ENCODE peak calls at places on chromosome 17, in four cellular contexts. D, B, J and W are unnamed samples.

GRCh38 chr17:31696184-31696602 is 162.9 kb downstream of the COPRS start:
- DNase-seq in J (peak), D (no peak), B (no peak), W (peak)

GRCh38 chr17:6684460-6684783 is 28.7 kb downstream of the SLC13A5 start:
- DNase-seq in B (no peak), D (no peak), J (no peak), W (no peak)

GRCh38 chr17:70863436-70864248 is 694.3 kb downstream of the KCNJ2 start:
- DNase-seq in D (no peak), J (no peak), B (no peak), W (no peak)

GRCh38 chr17:43974541-43975315 is 21.0 kb upstream of the PYY start:
- DNase-seq in B (no peak), J (no peak), D (no peak), W (no peak)

GRCh38 chr17:71975998-71976649 is 144.7 kb upstream of the SOX9 start:
- DNase-seq in J (no peak), D (no peak), B (no peak), W (no peak)

GRCh38 chr17:57965521-57966160 is 10.4 kb upstream of the CUEDC1 start:
- DNase-seq in D (no peak), B (no peak), J (no peak), W (no peak)

GRCh38 chr17:74424117-74424516 is 7.8 kb upstream of the GPRC5C start:
- DNase-seq in J (no peak), B (no peak), D (no peak), W (no peak)

GRCh38 chr17:49612721-49613120 is 37.0 kb downstream of the NXPH3 start:
- DNase-seq in J (no peak), D (no peak), B (no peak), W (no peak)

GRCh38 chr17:70144260-70144846 is 25.0 kb upstream of the KCNJ2 start:
- DNase-seq in D (no peak), B (no peak), J (peak), W (no peak)

GRCh38 chr17:40564883-40565744 is at the start of gene CCR7:
- DNase-seq in D (peak), B (no peak), J (no peak), W (no peak)

GRCh38 chr17:34886831-34887230 is 74.4 kb downstream of the CCT6B start:
- DNase-seq in D (peak), B (no peak), J (no peak), W (no peak)

GRCh38 chr17:74740641-74741387 is 3.8 kb downstream of the RAB37 start:
- DNase-seq in B (no peak), J (no peak), D (no peak), W (no peak)

GRCh38 chr17:59331929-59332889 is 754 bp downstream of the YPEL2 start:
- DNase-seq in B (no peak), D (no peak), J (no peak), W (no peak)

GRCh38 chr17:73838815-73839214 is 194.6 kb upstream of the SDK2 start:
- DNase-seq in B (no peak), D (no peak), J (no peak), W (no peak)

GRCh38 chr17:13784466-13784865 is 182.7 kb upstream of the HS3ST3A1 start:
- DNase-seq in D (no peak), J (no peak), B (no peak), W (no peak)

GRCh38 chr17:42289863-42290165 is 1.5 kb downstream of the STAT5A start:
- DNase-seq in D (no peak), J (no peak), B (no peak), W (no peak)

GRCh38 chr17:61647044-61647443 is 56.0 kb upstream of the NACA2 start:
- DNase-seq in B (no peak), J (no peak), D (no peak), W (no peak)

GRCh38 chr17:80999224-81000088 is 7.8 kb downstream of the CHMP6 start:
- DNase-seq in B (no peak), J (no peak), D (no peak), W (no peak)

DNA sequence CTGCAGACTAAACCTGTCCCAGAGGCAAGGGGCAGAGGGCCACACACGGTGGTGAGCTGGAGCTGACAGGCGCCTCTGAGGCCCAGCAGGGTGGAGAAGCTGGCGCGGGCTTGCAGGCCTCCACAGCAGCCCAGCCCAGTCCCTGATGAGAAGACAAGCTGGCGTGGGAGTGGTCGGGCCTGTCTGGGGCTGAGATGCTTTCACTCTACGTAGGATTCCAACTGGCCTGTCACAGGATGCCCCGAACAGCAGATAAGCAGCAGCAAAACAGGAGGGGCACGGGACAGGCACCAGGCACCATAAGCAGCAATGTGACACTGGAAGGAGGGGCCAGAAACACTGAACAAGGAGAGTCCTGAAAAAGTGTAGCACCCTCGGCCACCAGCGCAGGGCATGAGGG is 40.1 kb downstream of the PEMT start:
- DNase-seq in D (no peak), B (no peak), J (no peak), W (no peak)
- TF ChIP-seq YY1 in D (no peak), B (no peak), J (no peak), W (no peak)

DNA sequence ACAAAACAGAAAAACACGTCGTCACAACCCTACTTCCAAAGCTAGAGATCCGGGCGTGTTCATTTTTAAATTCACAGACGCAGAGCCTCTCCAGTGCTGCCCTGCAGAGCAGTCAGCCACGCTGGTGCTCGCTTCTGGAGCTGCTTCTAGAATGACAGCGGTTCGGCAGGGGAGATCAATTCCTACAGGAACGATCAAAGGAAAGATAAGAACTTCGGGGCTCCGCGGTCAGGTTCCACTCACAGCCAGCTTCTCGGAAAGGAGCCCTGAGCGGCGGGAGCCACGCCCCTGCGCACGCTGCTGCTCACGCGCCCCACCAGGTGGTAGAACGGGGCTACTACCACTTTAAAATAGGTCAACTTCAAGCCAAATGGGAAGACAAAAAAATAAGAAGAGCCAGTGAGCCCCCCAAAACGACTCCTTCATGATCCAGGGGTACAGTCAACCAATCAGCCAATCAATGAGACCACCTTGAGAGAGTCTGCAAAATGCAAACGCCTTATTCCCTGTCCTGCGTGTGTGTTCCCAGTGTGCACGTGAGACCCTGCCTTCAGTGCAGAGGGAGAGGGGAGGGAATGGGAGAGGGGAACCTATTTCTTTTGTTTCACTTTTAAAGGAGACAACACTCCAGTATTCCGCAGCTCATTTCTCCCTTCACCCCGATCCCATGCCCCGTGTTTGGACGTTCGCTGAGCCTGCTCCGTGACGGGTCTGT is 209.7 kb downstream of the RBFOX3 start:
- DNase-seq in B (peak), J (peak), D (peak), W (peak)
- H3K9ac ChIP-seq in B (no peak), J (no peak), D (peak), W (peak)

DNA sequence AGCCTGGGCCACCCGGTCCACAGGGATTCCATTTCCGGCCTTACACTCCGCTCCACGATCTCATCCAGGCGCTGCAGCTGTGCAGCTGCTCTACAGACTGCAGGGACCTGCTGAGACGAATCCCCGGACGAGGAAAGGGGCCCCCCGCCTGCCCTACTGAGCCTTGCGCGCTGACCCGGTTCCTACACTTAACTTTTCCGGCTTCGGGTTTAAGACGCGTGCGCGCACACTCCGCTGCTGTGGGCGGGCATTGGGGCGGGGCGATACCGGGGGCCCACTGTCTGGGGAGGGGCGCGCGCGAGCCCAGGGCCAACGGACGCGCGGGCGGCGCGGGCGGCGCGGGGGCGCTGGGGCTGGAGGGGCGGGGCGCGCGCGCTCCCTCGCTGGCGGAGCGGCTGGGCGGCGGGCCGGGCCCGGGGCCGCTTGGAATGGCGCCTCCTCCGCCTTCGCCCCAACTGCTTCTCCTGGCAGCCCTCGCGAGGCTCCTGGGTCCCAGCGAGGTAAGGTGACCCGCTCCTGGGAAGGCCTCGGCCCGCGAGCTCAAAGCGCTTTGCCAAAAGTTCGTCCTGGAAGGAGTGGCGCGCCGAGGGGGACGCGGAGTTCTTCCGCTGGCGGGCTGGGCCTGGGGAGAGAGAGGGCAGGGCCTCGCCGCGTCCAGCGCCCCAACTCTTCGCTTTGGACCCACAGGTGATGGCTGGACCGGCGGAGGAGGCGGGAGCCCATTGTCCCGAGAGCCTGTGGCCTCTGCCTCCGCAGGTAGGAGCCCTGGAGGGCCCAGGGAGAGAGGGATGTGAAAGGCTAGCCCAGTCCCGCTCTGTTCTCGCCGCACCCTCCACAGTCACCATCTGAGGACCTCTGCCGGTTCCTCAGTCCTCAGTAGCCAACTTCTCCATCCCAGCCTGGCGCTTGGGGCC is at the start of gene TP53I13:
- DNase-seq in J (peak), B (no peak), D (peak), W (no peak)
- TF ChIP-seq ZNF274 in J (no peak), B (no peak), D (no peak), W (no peak)

GRCh38 chr17:197352-197751 is 15.9 kb upstream of the DOC2B start:
- DNase-seq in B (no peak), D (no peak), J (no peak), W (no peak)
- TF ChIP-seq YY1 in B (no peak), D (no peak), J (no peak), W (no peak)

GRCh38 chr17:16484445-16485169 is 7.4 kb downstream of the LRRC75A start:
- DNase-seq in B (no peak), D (no peak), J (no peak), W (no peak)
- H3K9ac ChIP-seq in B (peak), D (peak), J (no peak), W (peak)

GRCh38 chr17:78038748-78039288 is 80.3 kb downstream of the TNRC6C start:
- DNase-seq in B (no peak), D (no peak), J (no peak), W (no peak)

GRCh38 chr17:78041401-78042179 is 83.1 kb downstream of the TNRC6C start:
- DNase-seq in J (no peak), B (no peak), D (no peak), W (no peak)

GRCh38 chr17:78042542-78042941 is 84.0 kb downstream of the TNRC6C start:
- DNase-seq in J (no peak), B (no peak), D (no peak), W (no peak)

GRCh38 chr17:78039581-78039980 is 81.1 kb downstream of the TNRC6C start:
- DNase-seq in J (no peak), B (no peak), D (no peak), W (no peak)

DNA sequence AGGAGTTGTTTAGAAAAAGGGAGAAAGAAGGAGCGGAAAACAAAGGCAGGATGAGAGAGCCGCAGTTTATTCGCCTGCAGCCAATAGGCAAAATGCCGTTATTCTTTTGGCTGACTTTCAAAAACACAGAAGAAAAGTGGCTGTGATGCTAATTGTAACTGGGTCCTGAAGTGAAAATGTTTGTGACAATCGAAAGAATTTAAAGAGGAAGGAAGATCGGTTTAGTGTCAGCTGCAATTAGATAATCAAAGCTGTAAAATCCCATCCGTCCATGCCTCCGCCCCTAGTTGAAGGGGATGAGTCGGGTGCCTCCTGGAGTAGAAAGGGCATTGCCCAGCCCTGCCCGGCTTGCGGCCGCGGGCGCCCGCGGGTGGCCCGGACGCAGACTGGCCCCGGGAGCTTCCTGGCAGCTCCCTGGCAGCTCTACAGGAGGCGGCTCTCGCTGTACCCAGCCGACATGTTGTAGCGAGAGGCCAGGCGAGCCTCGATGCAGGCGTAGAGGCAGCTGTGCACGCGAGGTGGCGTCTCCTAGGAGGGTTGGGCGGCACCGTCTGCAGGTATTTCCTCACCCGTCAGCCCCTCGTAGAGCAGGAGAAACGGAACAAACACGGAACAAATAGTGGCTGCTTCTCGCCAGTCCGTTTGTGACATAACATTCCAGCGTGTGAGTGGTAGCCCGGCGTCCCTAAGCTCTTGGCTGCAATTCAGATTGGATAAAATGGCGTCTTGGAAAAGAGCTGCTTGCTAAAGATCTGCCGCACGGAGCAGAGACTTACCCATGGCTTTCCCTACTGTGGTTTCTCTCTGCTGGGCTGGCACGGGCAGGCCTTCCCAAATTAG is 82.3 kb downstream of the TNRC6C start:
- DNase-seq in B (no peak), D (no peak), J (no peak), W (no peak)
- TF ChIP-seq ZNF274 in B (no peak), D (no peak), J (no peak), W (no peak)

DNA sequence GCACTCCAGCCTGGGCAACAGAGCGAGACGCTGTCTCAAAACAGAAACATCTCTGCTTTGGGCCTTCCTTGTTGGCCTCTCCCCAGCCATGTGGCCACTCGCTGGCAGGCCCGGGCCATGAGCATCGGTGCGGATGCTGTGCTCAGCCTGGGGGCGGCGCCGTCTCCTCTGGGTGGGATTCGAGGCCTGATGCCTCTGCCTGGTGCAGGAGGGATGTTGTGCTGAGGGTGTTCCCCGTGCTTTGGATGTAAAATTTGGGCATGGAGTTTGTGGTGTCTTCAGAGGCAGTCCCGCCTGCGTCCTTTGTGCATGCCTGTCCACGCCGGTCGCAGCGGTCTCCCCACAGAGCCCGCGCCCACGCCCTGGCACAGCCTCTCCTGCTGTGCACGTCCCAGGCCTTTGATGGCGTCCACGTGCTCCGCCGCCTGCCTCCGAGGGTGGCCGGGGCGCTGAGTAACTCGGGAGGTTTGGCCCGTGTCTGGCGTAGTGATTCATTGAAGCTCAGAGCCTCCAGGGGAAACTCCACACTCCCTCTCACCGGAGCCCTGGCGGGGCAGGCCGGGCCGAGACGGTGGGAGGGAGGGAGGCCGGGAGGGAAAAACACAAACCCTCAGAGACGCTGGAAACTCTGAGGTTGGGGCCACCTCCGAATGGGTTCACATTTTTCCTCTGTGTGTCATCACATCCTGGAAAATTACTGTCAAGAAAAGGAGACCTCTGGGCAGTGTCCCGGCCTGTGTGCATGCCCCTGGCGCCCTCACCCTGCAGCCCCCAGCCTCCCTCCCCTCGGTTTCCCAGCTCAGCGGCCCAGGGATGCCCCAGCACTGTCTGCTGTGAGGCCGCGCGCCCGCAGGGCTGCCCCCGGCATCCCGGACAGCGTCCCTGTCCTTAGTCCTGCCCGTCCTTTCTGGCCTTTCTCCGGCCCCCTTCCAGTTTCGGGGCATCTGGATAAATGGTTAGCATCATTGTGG is 19.0 kb downstream of the CENPX start:
- DNase-seq in J (peak), B (no peak), D (no peak), W (no peak)
- TF ChIP-seq YY1 in J (peak), B (no peak), D (no peak), W (no peak)

GRCh38 chr17:60328679-60329078 is 63.3 kb downstream of the USP32 start:
- DNase-seq in J (no peak), B (no peak), D (no peak), W (no peak)

GRCh38 chr17:60327870-60328362 is 64.0 kb downstream of the USP32 start:
- DNase-seq in D (no peak), J (no peak), B (no peak), W (no peak)

GRCh38 chr17:60330731-60331130 is 61.2 kb downstream of the USP32 start:
- DNase-seq in D (no peak), J (no peak), B (no peak), W (no peak)

GRCh38 chr17:60335289-60335688 is 56.6 kb downstream of the USP32 start:
- DNase-seq in D (no peak), B (no peak), J (no peak), W (no peak)

GRCh38 chr17:60333628-60334031 is 58.3 kb downstream of the USP32 start:
- DNase-seq in D (no peak), J (no peak), B (no peak), W (no peak)
- H3K9ac ChIP-seq in D (no peak), J (no peak), B (no peak), W (no peak)

GRCh38 chr17:3385869-3386816 is at the start of gene OR3A2:
- DNase-seq in J (no peak), D (no peak), B (no peak), W (peak)
- TF ChIP-seq ZNF274 in J (no peak), D (no peak), B (no peak), W (no peak)

DNA sequence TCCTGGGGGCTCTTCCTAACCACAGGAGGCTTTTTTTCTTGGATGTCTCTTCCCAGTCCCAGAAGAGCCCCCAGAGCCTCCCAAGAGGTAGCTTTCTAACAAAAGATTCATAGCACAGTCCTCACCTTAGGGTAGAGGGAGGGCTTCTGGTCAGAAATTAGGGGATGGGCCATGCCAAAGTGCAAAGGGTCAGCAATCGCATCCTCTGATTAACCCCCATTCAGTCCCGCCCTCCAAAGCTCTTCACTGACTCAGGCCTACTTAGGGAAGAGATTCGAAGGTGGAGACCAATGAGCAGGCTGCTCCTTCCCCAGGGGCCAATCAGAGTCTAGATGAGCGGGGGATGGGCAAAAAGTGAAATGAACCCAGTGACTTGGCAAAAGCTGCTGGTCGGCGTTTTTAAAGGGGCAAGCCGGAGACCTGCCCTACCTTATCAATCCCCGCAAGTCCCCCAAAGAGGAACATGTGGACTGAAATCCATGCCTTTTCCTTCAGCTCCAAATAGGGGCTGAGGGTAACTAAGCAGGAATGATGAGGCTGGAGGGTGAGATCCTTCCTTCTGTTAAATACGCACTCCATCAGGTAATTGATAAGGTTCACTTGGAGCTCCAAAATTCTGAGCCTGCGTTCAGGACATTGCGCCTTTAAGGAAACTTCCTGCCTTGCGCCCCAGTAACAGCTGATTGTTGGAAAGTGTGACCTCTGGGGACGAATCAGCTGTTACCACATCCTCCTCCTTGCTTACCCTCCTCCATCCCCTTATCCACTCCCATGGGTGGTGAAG is 6.9 kb upstream of the TLCD2 start:
- DNase-seq in D (peak), B (peak), J (peak), W (peak)
- TF ChIP-seq YY1 in D (peak), B (no peak), J (no peak), W (no peak)